ENCODE peak calls at places on chromosome 2, in six cellular contexts. O, F, M, I, L and Z are unnamed samples.

GRCh38 chr2:140457483-140457882 is 1673.3 kb downstream of the LRP1B start:
- DNase-seq in I (no peak), F (no peak), O (no peak), L (no peak), M (no peak), Z (no peak)

GRCh38 chr2:58032751-58033055 is 13.9 kb upstream of the VRK2 start:
- DNase-seq in F (no peak), I (peak), O (peak), L (no peak), M (no peak), Z (no peak)

GRCh38 chr2:62238236-62238635 is 42.3 kb downstream of the B3GNT2 start:
- DNase-seq in I (no peak), O (no peak), M (peak), F (no peak), L (no peak), Z (no peak)

GRCh38 chr2:158618859-158619490 is 162.2 kb downstream of the PKP4 start:
- DNase-seq in M (no peak), L (no peak), I (peak), F (no peak), O (peak), Z (no peak)

GRCh38 chr2:196849895-196850294 is 40.7 kb upstream of the C2orf66 start:
- DNase-seq in I (peak), L (no peak), M (no peak), O (peak), F (no peak), Z (peak)

GRCh38 chr2:26235089-26235488 is 9.3 kb downstream of the HADHA start:
- DNase-seq in O (peak), I (no peak), F (no peak), L (no peak), M (no peak), Z (peak)

GRCh38 chr2:184611221-184612085 is 13.1 kb downstream of the ZNF804A start:
- DNase-seq in F (no peak), L (no peak), M (no peak), O (peak), I (peak), Z (no peak)

GRCh38 chr2:33015421-33016142 is 68.8 kb downstream of the LTBP1 start:
- DNase-seq in M (no peak), I (peak), L (no peak), O (peak), F (no peak), Z (peak)

GRCh38 chr2:85702172-85702571 is 8.0 kb downstream of the GNLY start:
- DNase-seq in M (no peak), O (peak), I (peak), F (no peak), L (no peak), Z (peak)

GRCh38 chr2:88227446-88227845 is 57.3 kb downstream of the THNSL2 start:
- DNase-seq in F (no peak), L (no peak), M (no peak), O (no peak), I (no peak), Z (no peak)

GRCh38 chr2:170703776-170704476 is 11.2 kb upstream of the SP5 start:
- DNase-seq in F (no peak), L (no peak), I (no peak), M (no peak), O (no peak), Z (no peak)

GRCh38 chr2:103805746-103806145 is 1043.9 kb downstream of the TMEM182 start:
- DNase-seq in F (no peak), L (no peak), O (no peak), I (no peak), M (no peak), Z (no peak)

GRCh38 chr2:130389363-130389762 is 33.5 kb downstream of the PTPN18 start:
- DNase-seq in L (no peak), F (no peak), O (no peak), I (no peak), M (no peak), Z (no peak)

GRCh38 chr2:3198119-3198518 is 179.5 kb downstream of the EIPR1 start:
- DNase-seq in M (peak), F (peak), L (peak), I (no peak), O (no peak), Z (no peak)

GRCh38 chr2:37551783-37552182 is 119.7 kb downstream of the CDC42EP3 start:
- DNase-seq in I (no peak), L (no peak), F (no peak), O (no peak), M (no peak), Z (no peak)

GRCh38 chr2:153588408-153588807 is 109.8 kb upstream of the RPRM start:
- DNase-seq in F (no peak), M (no peak), I (no peak), L (no peak), O (no peak), Z (no peak)

GRCh38 chr2:241804326-241805276 is 4.4 kb upstream of the NEU4 start:
- DNase-seq in L (no peak), O (peak), M (peak), I (no peak), F (peak), Z (no peak)

GRCh38 chr2:65922030-65922429 is 489.6 kb upstream of the SPRED2 start:
- DNase-seq in I (no peak), F (no peak), L (no peak), O (no peak), M (no peak), Z (no peak)

GRCh38 chr2:10742666-10743065 is 21.2 kb downstream of the ATP6V1C2 start:
- DNase-seq in O (no peak), M (no peak), F (no peak), L (no peak), I (no peak), Z (no peak)

GRCh38 chr2:12728221-12728777 is 11.6 kb downstream of the TRIB2 start:
- DNase-seq in F (no peak), M (no peak), L (no peak), I (no peak), O (no peak), Z (no peak)

GRCh38 chr2:62219407-62220159 is 23.7 kb downstream of the B3GNT2 start:
- DNase-seq in O (no peak), F (no peak), I (no peak), L (no peak), M (no peak), Z (peak)

GRCh38 chr2:221779614-221780067 is 207.5 kb upstream of the EPHA4 start:
- DNase-seq in L (no peak), I (peak), F (no peak), M (no peak), O (peak), Z (no peak)

GRCh38 chr2:144607899-144608477 is 88.1 kb upstream of the ZEB2 start:
- DNase-seq in M (no peak), I (peak), F (no peak), L (no peak), O (no peak), Z (peak)

GRCh38 chr2:49222975-49223528 is 68.7 kb upstream of the FSHR start:
- DNase-seq in L (no peak), I (no peak), M (no peak), F (no peak), O (no peak), Z (no peak)

GRCh38 chr2:200257570-200257969 is 48.9 kb upstream of the SPATS2L start:
- DNase-seq in F (no peak), I (no peak), L (no peak), M (no peak), O (no peak), Z (no peak)

GRCh38 chr2:38178556-38179419 is 102.8 kb upstream of the CYP1B1 start:
- DNase-seq in O (peak), L (no peak), I (peak), F (no peak), M (no peak), Z (peak)

GRCh38 chr2:57180678-57181077 is 865.9 kb upstream of the VRK2 start:
- DNase-seq in I (no peak), F (no peak), O (no peak), M (no peak), L (no peak), Z (no peak)

GRCh38 chr2:100018312-100018711 is 124.1 kb downstream of the AFF3 start:
- DNase-seq in F (no peak), L (no peak), I (no peak), O (no peak), M (no peak), Z (no peak)

GRCh38 chr2:100017633-100018032 is 124.8 kb downstream of the AFF3 start:
- DNase-seq in I (peak), F (no peak), L (no peak), M (no peak), O (peak), Z (no peak)

GRCh38 chr2:100018794-100019193 is 123.6 kb downstream of the AFF3 start:
- DNase-seq in M (no peak), O (peak), L (no peak), I (peak), F (no peak), Z (no peak)

GRCh38 chr2:100021798-100022197 is 120.6 kb downstream of the AFF3 start:
- DNase-seq in M (no peak), L (no peak), F (no peak), O (no peak), I (no peak), Z (no peak)

DNA sequence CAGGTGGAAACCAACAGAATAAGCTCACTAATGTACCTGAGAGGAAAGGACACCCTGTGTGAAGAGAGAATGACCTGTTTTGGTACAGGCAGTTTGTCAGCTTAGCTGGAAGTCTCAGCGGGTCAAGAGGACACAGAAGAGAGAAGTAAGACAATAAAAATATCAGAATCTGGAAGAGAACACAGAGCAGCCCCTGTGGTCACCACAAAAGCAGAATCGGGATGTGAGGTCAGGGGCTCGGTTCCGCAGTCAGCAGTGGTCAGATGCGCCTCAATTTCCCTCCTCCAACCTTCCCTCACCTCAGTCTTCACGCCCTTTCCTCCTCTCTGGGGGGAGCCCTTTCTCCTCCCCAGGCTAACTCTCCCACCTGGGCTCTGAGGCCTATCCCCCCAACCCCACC is 122.9 kb downstream of the AFF3 start:
- DNase-seq in I (no peak), M (no peak), L (no peak), F (no peak), O (no peak), Z (no peak)
- H3K14ac ChIP-seq in I (peak), M (no peak), L (no peak), F (no peak), O (no peak), Z (no peak)

GRCh38 chr2:8857709-8858108 is 20.3 kb upstream of the KIDINS220 start:
- DNase-seq in F (no peak), O (no peak), I (no peak), L (no peak), M (no peak), Z (peak)

GRCh38 chr2:8862230-8862629 is 24.8 kb upstream of the KIDINS220 start:
- DNase-seq in L (no peak), I (no peak), M (no peak), F (no peak), O (no peak), Z (no peak)

GRCh38 chr2:8860239-8860638 is 22.8 kb upstream of the KIDINS220 start:
- DNase-seq in F (no peak), M (no peak), I (no peak), L (no peak), O (no peak), Z (no peak)

GRCh38 chr2:8863331-8863953 is 26.0 kb upstream of the KIDINS220 start:
- DNase-seq in L (no peak), I (no peak), M (no peak), F (no peak), O (no peak), Z (no peak)

GRCh38 chr2:8861797-8862196 is 24.4 kb upstream of the KIDINS220 start:
- DNase-seq in O (no peak), I (no peak), M (no peak), F (no peak), L (no peak), Z (no peak)
- H3K9ac ChIP-seq in O (no peak), I (no peak), M (no peak), F (no peak), L (no peak), Z (no peak)

GRCh38 chr2:237966565-237967462 is at the start of gene UBE2F:
- DNase-seq in M (peak), I (peak), O (peak), F (peak), L (peak), Z (peak)
- H4K8ac ChIP-seq in M (peak), I (peak), O (peak), F (no peak), L (no peak), Z (peak)

DNA sequence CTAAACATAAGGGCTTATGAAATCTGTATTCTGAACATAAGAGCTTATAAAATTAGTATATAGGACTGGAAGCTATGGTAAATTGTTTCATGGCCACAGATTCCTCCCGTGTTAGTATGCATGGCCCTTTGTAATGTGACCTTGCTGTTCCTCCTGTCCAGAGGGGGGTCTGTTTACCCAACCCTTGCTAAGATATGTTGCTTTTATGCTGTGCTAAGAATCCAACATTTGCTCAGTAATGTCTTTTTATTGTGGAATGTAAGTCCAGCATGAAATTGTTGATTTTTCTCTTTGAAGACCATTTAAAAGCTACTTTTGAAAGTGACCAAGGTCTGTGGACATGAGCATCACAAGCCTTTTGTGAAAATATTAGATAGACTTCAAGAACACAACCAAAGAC is 485.4 kb downstream of the PARD3B start:
- DNase-seq in L (no peak), O (no peak), M (no peak), F (no peak), I (no peak), Z (no peak)
- H3K14ac ChIP-seq in L (no peak), O (no peak), M (no peak), F (no peak), I (no peak), Z (no peak)

DNA sequence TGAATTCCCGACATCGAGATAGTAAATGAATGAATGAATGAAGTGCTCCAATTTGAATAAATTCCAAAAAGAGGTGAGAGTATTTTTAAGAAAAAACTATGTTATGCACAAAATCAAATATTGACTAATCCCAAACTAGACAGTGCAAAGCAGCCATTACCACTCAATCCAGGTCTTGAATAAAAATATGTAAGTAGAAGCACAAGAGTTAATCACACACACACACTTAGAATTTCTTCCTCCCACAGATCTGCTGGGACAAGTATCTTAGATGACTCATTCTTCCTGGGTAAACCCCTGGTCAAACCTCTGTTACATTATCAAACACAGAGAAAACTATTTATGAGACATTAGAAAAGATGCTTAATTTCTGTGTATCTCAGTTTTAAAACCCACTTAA is 102.0 kb downstream of the PLA2R1 start:
- DNase-seq in O (peak), F (no peak), L (no peak), I (peak), M (no peak), Z (no peak)
- H3K9ac ChIP-seq in O (peak), F (no peak), L (no peak), I (no peak), M (no peak), Z (no peak)